ENCODE peak calls at places on chromosomes 16 and 17, in eight cellular contexts. P is tibial artery, Y is ascending aorta, N is stomach, W is left lung, H is bronchial epithelial cell, B is heart left ventricle, F is dorsolateral prefrontal cortex. Z is an unnamed sample.
A peak's percentile ranks its signal among the peaks of the same experiment; 100 is the strongest.

GRCh38 chr17:151886-152859 is 14.8 kb downstream of the SCGB1C2 start:
- DNase-seq in P (peak; percentile 59), Y (no peak), N (no peak), W (peak; percentile 14), H (peak; percentile 12), B (peak; percentile 27), F (no peak), Z (no peak)

GRCh38 chr16:74563828-74564263 is 43.1 kb downstream of the GLG1 start:
- DNase-seq in P (no peak), Y (no peak), N (peak; percentile 33), W (peak; percentile 48), H (peak; percentile 77), B (peak; percentile 34), F (no peak), Z (no peak)

GRCh38 chr16:53489754-53490153 is 13.3 kb downstream of the AKTIP start:
- DNase-seq in P (no peak), Y (no peak), N (no peak), W (no peak), H (no peak), B (no peak), F (no peak), Z (no peak)

GRCh38 chr17:77110006-77110374 is 30.8 kb upstream of the SEC14L1 start:
- DNase-seq in P (no peak), Y (no peak), N (no peak), W (no peak), H (no peak), B (no peak), F (no peak), Z (no peak)

GRCh38 chr17:82121246-82121645 is 23.2 kb upstream of the FASN start:
- DNase-seq in P (no peak), Y (no peak), N (no peak), W (no peak), H (no peak), B (no peak), F (no peak), Z (no peak)

GRCh38 chr16:85900031-85900792 is 1.2 kb downstream of the IRF8 start:
- DNase-seq in P (no peak), Y (no peak), N (peak; percentile 67), W (no peak), H (no peak), B (no peak), F (no peak), Z (no peak)

GRCh38 chr17:550776-551175 is 163.9 kb downstream of the VPS53 start:
- DNase-seq in P (no peak), Y (no peak), N (no peak), W (no peak), H (peak; percentile 28), B (no peak), F (no peak), Z (no peak)

GRCh38 chr17:82751171-82751570 is 694 bp upstream of the TBCD start:
- DNase-seq in P (no peak), Y (no peak), N (no peak), W (no peak), H (no peak), B (no peak), F (no peak), Z (no peak)

GRCh38 chr16:28623172-28623711 is 13.4 kb upstream of the SULT1A1 start:
- DNase-seq in P (no peak), Y (no peak), N (peak; percentile 77), W (peak; percentile 66), H (peak; percentile 44), B (peak; percentile 49), F (peak; percentile 66), Z (no peak)

GRCh38 chr16:50449800-50450199 is 81.0 kb upstream of the BRD7 start:
- DNase-seq in P (peak; percentile 34), Y (no peak), N (no peak), W (no peak), H (no peak), B (no peak), F (no peak), Z (no peak)

GRCh38 chr17:47635734-47636133 is 14.0 kb upstream of the KPNB1 start:
- DNase-seq in P (no peak), Y (no peak), N (no peak), W (no peak), H (no peak), B (no peak), F (no peak), Z (no peak)

DNA sequence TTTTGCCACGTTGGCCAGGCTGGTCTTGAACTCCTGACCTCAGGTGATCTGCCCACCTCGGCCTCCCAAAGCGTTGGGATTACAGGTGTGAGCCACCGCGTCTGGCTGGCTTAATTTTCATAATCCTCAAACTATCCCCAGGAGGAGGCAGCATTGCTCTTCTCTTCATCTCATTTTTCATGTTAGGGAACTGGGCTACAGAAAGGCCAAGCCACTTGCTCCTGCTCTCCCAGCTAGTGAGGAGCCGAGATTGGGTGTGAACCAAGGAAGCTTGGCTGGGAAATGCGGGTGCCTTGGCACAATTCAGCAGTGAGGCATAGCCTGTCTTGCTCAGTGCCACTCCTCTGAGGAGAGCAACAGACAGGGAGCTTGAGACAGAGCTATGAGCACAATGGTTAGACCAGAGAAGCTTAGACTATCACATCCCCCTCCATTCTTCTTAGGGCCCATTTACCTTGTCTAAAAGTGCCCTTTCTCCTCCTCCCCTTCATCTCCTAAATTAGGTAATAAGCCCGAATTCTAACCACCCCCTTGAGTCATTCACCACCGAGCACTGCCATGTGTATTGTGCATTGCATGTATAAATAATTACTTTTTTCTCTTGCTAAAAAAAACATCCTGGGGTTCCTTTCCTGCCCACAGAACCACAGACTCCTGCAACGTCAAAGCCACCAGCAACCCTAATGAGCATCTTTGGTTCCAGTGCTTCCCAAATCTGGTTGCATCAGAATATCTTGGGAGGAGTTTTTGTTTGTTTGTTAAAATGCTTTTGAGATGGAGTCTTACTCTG is 20.0 kb upstream of the KIF19 start:
- DNase-seq in P (no peak), Y (no peak), N (no peak), W (no peak), H (peak; percentile 29), B (no peak), F (no peak), Z (no peak)
- H3K4me3 ChIP-seq in P (no peak overlapping the region), Y (no peak overlapping the region), N (no peak overlapping the region), W (no peak overlapping the region), H (no peak overlapping the region), B (no peak overlapping the region), F (no peak overlapping the region), Z (no peak overlapping the region)

DNA sequence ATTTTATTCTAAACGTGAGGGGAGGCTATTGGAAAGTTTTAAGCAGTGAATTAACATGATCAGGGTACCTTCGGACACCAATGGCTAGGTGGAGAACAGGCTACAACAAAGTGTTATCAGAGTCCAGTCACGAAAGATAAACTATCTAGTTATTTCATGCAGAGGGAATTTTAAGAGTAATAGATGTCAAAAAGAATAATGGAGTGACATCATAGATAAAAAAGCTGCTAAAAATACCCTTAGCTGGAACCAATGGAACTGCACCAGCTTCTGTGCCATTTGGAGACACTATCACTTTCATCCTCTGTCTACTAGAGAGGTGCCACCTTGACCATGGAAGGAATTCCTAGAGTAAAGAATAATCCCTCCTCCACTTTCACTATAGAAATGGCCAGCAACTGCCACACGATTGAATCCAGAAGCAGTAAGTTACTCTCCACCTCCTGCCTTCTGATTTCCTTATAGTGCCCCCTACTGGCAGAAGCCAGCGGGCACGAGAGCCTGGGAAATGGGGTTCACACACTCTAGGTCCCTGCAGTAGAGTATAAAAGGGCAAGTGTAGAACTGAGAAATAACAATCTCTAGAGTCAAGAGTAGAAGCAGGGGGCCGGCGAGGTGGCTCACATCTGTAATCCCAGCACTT is 2.8 kb upstream of the ALDH3A2 start:
- DNase-seq in P (peak; percentile 65), Y (no peak), N (no peak), W (no peak), H (no peak), B (no peak), F (no peak), Z (no peak)
- H3K4me3 ChIP-seq in P (no peak overlapping the region), Y (peak overlapping the region; percentile 19), N (no peak overlapping the region), W (no peak overlapping the region), H (no peak overlapping the region), B (no peak overlapping the region), F (no peak overlapping the region), Z (no peak overlapping the region)

DNA sequence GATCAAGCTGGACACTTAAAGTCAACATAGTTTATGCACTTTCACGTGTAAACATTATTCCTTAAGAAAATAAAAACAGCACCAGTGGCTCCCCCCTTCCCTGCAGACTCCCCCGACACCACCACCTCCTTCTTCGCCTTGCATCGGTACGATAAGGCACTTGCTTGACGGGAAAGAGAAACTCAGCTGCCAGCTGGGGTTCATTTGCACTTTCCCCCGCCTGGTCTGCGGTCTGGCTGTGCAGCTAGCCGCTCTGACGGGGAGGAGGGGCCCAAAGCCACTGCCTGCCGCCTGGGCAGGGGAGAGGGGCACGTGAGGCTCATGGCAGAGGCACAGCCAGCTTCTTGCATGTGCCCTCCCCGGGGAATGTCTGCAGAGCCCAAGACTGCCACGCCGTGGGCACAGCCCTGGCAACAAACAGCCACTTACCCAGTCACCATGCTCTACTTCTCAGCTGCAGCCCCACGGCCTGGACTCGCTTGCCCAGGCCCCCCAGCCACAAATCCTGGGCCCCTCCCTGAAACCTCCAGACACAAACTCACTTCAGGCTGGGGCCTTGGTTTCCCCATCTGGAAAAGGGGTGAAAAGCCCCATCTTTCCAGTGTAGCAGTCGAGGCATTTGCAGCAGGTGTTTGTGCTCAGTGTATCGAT is 16.5 kb upstream of the PRM1 start:
- DNase-seq in P (peak; percentile 92), Y (peak; percentile 56), N (peak; percentile 91), W (peak; percentile 92), H (peak; percentile 9), B (peak; percentile 78), F (peak; percentile 28), Z (peak; percentile 25)
- H3K4me3 ChIP-seq in P (peak overlapping the region; percentile 14), Y (peak overlapping the region; percentile 42), N (peak overlapping the region; percentile 12), W (no peak overlapping the region), H (peak overlapping the region; percentile 4), B (no peak overlapping the region), F (peak overlapping the region; percentile 51), Z (peak overlapping the region; percentile 4)

GRCh38 chr16:6124136-6124535 is 1026.5 kb upstream of the EEF2KMT start:
- DNase-seq in P (no peak), Y (no peak), N (no peak), W (no peak), H (no peak), B (no peak), F (no peak), Z (no peak)

GRCh38 chr16:6125483-6126259 is 1028.1 kb upstream of the EEF2KMT start:
- DNase-seq in P (no peak), Y (no peak), N (no peak), W (no peak), H (peak; percentile 1), B (no peak), F (no peak), Z (no peak)

GRCh38 chr16:6122401-6122800 is 1024.8 kb upstream of the EEF2KMT start:
- DNase-seq in P (no peak), Y (no peak), N (no peak), W (no peak), H (no peak), B (no peak), F (no peak), Z (no peak)
- H3K4me3 ChIP-seq in P (no peak overlapping the region), Y (no peak overlapping the region), N (no peak overlapping the region), W (no peak overlapping the region), H (no peak overlapping the region), B (no peak overlapping the region), F (no peak overlapping the region), Z (no peak overlapping the region)

Z was measured in AG09309.